ENCODE peak calls at places on chromosomes 5 and 9, in seven cellular contexts. One of them, this sample, is unnamed.

GRCh38 chr9:116721411-116721810 is 34.3 kb downstream of the TRIM32 start:
- DNase-seq in GM19239: no peak
- DNase-seq in activated CD4-positive, alpha-beta T cell treated with anti-CD3 and anti-CD28 coated beads, Interleukin-2, amount 50 U/mL, for 1 hour: no peak
- DNase-seq in AG08395: no peak
- DNase-seq in iPS DF 6.9: no peak
- DNase-seq in cardiac fibroblast: no peak
- DNase-seq in iPS DF 19.7: no peak
- DNase-seq in this sample: no peak

GRCh38 chr9:23587433-23587832 is 238.6 kb downstream of the ELAVL2 start:
- DNase-seq in GM19239: no peak
- DNase-seq in activated CD4-positive, alpha-beta T cell treated with anti-CD3 and anti-CD28 coated beads, Interleukin-2, amount 50 U/mL, for 1 hour: no peak
- DNase-seq in AG08395: peak; percentile 4
- DNase-seq in iPS DF 6.9: no peak
- DNase-seq in cardiac fibroblast: no peak
- DNase-seq in iPS DF 19.7: no peak
- DNase-seq in this sample: no peak

GRCh38 chr5:54883374-54884194 is 101.8 kb downstream of the ESM1 start:
- DNase-seq in GM19239: no peak
- DNase-seq in activated CD4-positive, alpha-beta T cell treated with anti-CD3 and anti-CD28 coated beads, Interleukin-2, amount 50 U/mL, for 1 hour: no peak
- DNase-seq in AG08395: peak; percentile 44
- DNase-seq in iPS DF 6.9: peak; percentile 35
- DNase-seq in cardiac fibroblast: peak; percentile 26
- DNase-seq in iPS DF 19.7: peak; percentile 59
- DNase-seq in this sample: no peak

GRCh38 chr5:180313677-180314076 is 21.8 kb upstream of the MAPK9 start:
- DNase-seq in GM19239: no peak
- DNase-seq in activated CD4-positive, alpha-beta T cell treated with anti-CD3 and anti-CD28 coated beads, Interleukin-2, amount 50 U/mL, for 1 hour: peak; percentile 26
- DNase-seq in AG08395: no peak
- DNase-seq in iPS DF 6.9: no peak
- DNase-seq in cardiac fibroblast: no peak
- DNase-seq in iPS DF 19.7: no peak
- DNase-seq in this sample: no peak

GRCh38 chr5:180281706-180282105 is 10.2 kb downstream of the MAPK9 start:
- DNase-seq in GM19239: no peak
- DNase-seq in activated CD4-positive, alpha-beta T cell treated with anti-CD3 and anti-CD28 coated beads, Interleukin-2, amount 50 U/mL, for 1 hour: no peak
- DNase-seq in AG08395: no peak
- DNase-seq in iPS DF 6.9: no peak
- DNase-seq in cardiac fibroblast: no peak
- DNase-seq in iPS DF 19.7: no peak
- DNase-seq in this sample: no peak

GRCh38 chr9:133460405-133461175 is 812 bp downstream of the CACFD1 start:
- DNase-seq in GM19239: peak; percentile 60
- DNase-seq in activated CD4-positive, alpha-beta T cell treated with anti-CD3 and anti-CD28 coated beads, Interleukin-2, amount 50 U/mL, for 1 hour: peak; percentile 38
- DNase-seq in AG08395: peak; percentile 13
- DNase-seq in iPS DF 6.9: no peak
- DNase-seq in cardiac fibroblast: no peak
- DNase-seq in iPS DF 19.7: no peak
- DNase-seq in this sample: no peak

GRCh38 chr5:61362796-61363364 is 30.8 kb downstream of the ZSWIM6 start:
- DNase-seq in GM19239: no peak
- DNase-seq in activated CD4-positive, alpha-beta T cell treated with anti-CD3 and anti-CD28 coated beads, Interleukin-2, amount 50 U/mL, for 1 hour: no peak
- DNase-seq in AG08395: no peak
- DNase-seq in iPS DF 6.9: no peak
- DNase-seq in cardiac fibroblast: peak; percentile 28
- DNase-seq in iPS DF 19.7: no peak
- DNase-seq in this sample: no peak

GRCh38 chr9:20611751-20612287 is 10.5 kb downstream of the MLLT3 start:
- DNase-seq in GM19239: no peak
- DNase-seq in activated CD4-positive, alpha-beta T cell treated with anti-CD3 and anti-CD28 coated beads, Interleukin-2, amount 50 U/mL, for 1 hour: no peak
- DNase-seq in AG08395: peak; percentile 29
- DNase-seq in iPS DF 6.9: no peak
- DNase-seq in cardiac fibroblast: peak; percentile 91
- DNase-seq in iPS DF 19.7: no peak
- DNase-seq in this sample: no peak

GRCh38 chr9:89999176-89999533 is 394.3 kb downstream of the GADD45G start:
- DNase-seq in GM19239: no peak
- DNase-seq in activated CD4-positive, alpha-beta T cell treated with anti-CD3 and anti-CD28 coated beads, Interleukin-2, amount 50 U/mL, for 1 hour: no peak
- DNase-seq in AG08395: no peak
- DNase-seq in iPS DF 6.9: no peak
- DNase-seq in cardiac fibroblast: no peak
- DNase-seq in iPS DF 19.7: no peak
- DNase-seq in this sample: no peak

GRCh38 chr9:119788876-119789275 is 419.6 kb upstream of the BRINP1 start:
- DNase-seq in GM19239: no peak
- DNase-seq in activated CD4-positive, alpha-beta T cell treated with anti-CD3 and anti-CD28 coated beads, Interleukin-2, amount 50 U/mL, for 1 hour: no peak
- DNase-seq in AG08395: no peak
- DNase-seq in iPS DF 6.9: no peak
- DNase-seq in cardiac fibroblast: no peak
- DNase-seq in iPS DF 19.7: no peak
- DNase-seq in this sample: no peak

GRCh38 chr5:149633671-149634350 is 52.5 kb downstream of the ARHGEF37 start:
- DNase-seq in GM19239: no peak
- DNase-seq in activated CD4-positive, alpha-beta T cell treated with anti-CD3 and anti-CD28 coated beads, Interleukin-2, amount 50 U/mL, for 1 hour: no peak
- DNase-seq in AG08395: no peak
- DNase-seq in iPS DF 6.9: no peak
- DNase-seq in cardiac fibroblast: peak; percentile 39
- DNase-seq in iPS DF 19.7: no peak
- DNase-seq in this sample: no peak

GRCh38 chr9:7935666-7936065 is 136.1 kb upstream of the DMAC1 start:
- DNase-seq in GM19239: no peak
- DNase-seq in activated CD4-positive, alpha-beta T cell treated with anti-CD3 and anti-CD28 coated beads, Interleukin-2, amount 50 U/mL, for 1 hour: no peak
- DNase-seq in AG08395: no peak
- DNase-seq in iPS DF 6.9: no peak
- DNase-seq in cardiac fibroblast: no peak
- DNase-seq in iPS DF 19.7: no peak
- DNase-seq in this sample: no peak

GRCh38 chr5:178120661-178121357 is 7.5 kb downstream of the N4BP3 start:
- DNase-seq in GM19239: peak; percentile 89
- DNase-seq in activated CD4-positive, alpha-beta T cell treated with anti-CD3 and anti-CD28 coated beads, Interleukin-2, amount 50 U/mL, for 1 hour: peak; percentile 87
- DNase-seq in AG08395: peak; percentile 59
- DNase-seq in iPS DF 6.9: no peak
- DNase-seq in cardiac fibroblast: peak; percentile 72
- DNase-seq in iPS DF 19.7: no peak
- DNase-seq in this sample: peak; percentile 69

GRCh38 chr9:69549310-69550202 is 122.6 kb downstream of the APBA1 start:
- DNase-seq in GM19239: peak; percentile 23
- DNase-seq in activated CD4-positive, alpha-beta T cell treated with anti-CD3 and anti-CD28 coated beads, Interleukin-2, amount 50 U/mL, for 1 hour: no peak
- DNase-seq in AG08395: peak; percentile 52
- DNase-seq in iPS DF 6.9: no peak
- DNase-seq in cardiac fibroblast: peak; percentile 69
- DNase-seq in iPS DF 19.7: no peak
- DNase-seq in this sample: no peak

GRCh38 chr9:130451004-130451390 is 6.2 kb downstream of the ASS1 start:
- DNase-seq in GM19239: no peak
- DNase-seq in activated CD4-positive, alpha-beta T cell treated with anti-CD3 and anti-CD28 coated beads, Interleukin-2, amount 50 U/mL, for 1 hour: no peak
- DNase-seq in AG08395: no peak
- DNase-seq in iPS DF 6.9: no peak
- DNase-seq in cardiac fibroblast: no peak
- DNase-seq in iPS DF 19.7: no peak
- DNase-seq in this sample: no peak

GRCh38 chr9:106305428-106306133 is 557.4 kb upstream of the ZNF462 start:
- DNase-seq in GM19239: no peak
- DNase-seq in activated CD4-positive, alpha-beta T cell treated with anti-CD3 and anti-CD28 coated beads, Interleukin-2, amount 50 U/mL, for 1 hour: no peak
- DNase-seq in AG08395: no peak
- DNase-seq in iPS DF 6.9: no peak
- DNase-seq in cardiac fibroblast: no peak
- DNase-seq in iPS DF 19.7: no peak
- DNase-seq in this sample: no peak

GRCh38 chr9:26176628-26177027 is 498.4 kb upstream of the TUSC1 start:
- DNase-seq in GM19239: no peak
- DNase-seq in activated CD4-positive, alpha-beta T cell treated with anti-CD3 and anti-CD28 coated beads, Interleukin-2, amount 50 U/mL, for 1 hour: no peak
- DNase-seq in AG08395: no peak
- DNase-seq in iPS DF 6.9: no peak
- DNase-seq in cardiac fibroblast: no peak
- DNase-seq in iPS DF 19.7: no peak
- DNase-seq in this sample: no peak

GRCh38 chr9:106286249-106286648 is 576.7 kb upstream of the ZNF462 start:
- DNase-seq in GM19239: no peak
- DNase-seq in activated CD4-positive, alpha-beta T cell treated with anti-CD3 and anti-CD28 coated beads, Interleukin-2, amount 50 U/mL, for 1 hour: no peak
- DNase-seq in AG08395: peak; percentile 31
- DNase-seq in iPS DF 6.9: peak; percentile 16
- DNase-seq in cardiac fibroblast: no peak
- DNase-seq in iPS DF 19.7: peak; percentile 60
- DNase-seq in this sample: no peak

GRCh38 chr5:81336528-81336927 is 35.1 kb downstream of the ZCCHC9 start:
- DNase-seq in GM19239: no peak
- DNase-seq in activated CD4-positive, alpha-beta T cell treated with anti-CD3 and anti-CD28 coated beads, Interleukin-2, amount 50 U/mL, for 1 hour: no peak
- DNase-seq in AG08395: no peak
- DNase-seq in iPS DF 6.9: no peak
- DNase-seq in cardiac fibroblast: no peak
- DNase-seq in iPS DF 19.7: no peak
- DNase-seq in this sample: no peak

GRCh38 chr9:124718928-124719327 is 52.2 kb downstream of the NR6A1 start:
- DNase-seq in GM19239: no peak
- DNase-seq in activated CD4-positive, alpha-beta T cell treated with anti-CD3 and anti-CD28 coated beads, Interleukin-2, amount 50 U/mL, for 1 hour: no peak
- DNase-seq in AG08395: no peak
- DNase-seq in iPS DF 6.9: no peak
- DNase-seq in cardiac fibroblast: no peak
- DNase-seq in iPS DF 19.7: no peak
- DNase-seq in this sample: no peak

GRCh38 chr9:32502459-32502858 is 23.5 kb downstream of the RIGI start:
- DNase-seq in GM19239: no peak
- DNase-seq in activated CD4-positive, alpha-beta T cell treated with anti-CD3 and anti-CD28 coated beads, Interleukin-2, amount 50 U/mL, for 1 hour: no peak
- DNase-seq in AG08395: no peak
- DNase-seq in iPS DF 6.9: no peak
- DNase-seq in cardiac fibroblast: peak; percentile 98
- DNase-seq in iPS DF 19.7: no peak
- DNase-seq in this sample: no peak

GRCh38 chr9:80937646-80938045 is 751.7 kb downstream of the TLE1 start:
- DNase-seq in GM19239: no peak
- DNase-seq in activated CD4-positive, alpha-beta T cell treated with anti-CD3 and anti-CD28 coated beads, Interleukin-2, amount 50 U/mL, for 1 hour: no peak
- DNase-seq in AG08395: no peak
- DNase-seq in iPS DF 6.9: no peak
- DNase-seq in cardiac fibroblast: no peak
- DNase-seq in iPS DF 19.7: no peak
- DNase-seq in this sample: no peak